ENCODE peak calls at places on chromosome 12, in ten cellular contexts. Q is psoas muscle; W is adrenal gland; N is MM.1S; K is neural progenitor cell; O is nephron progenitor cell; V is type B pancreatic cell; S is heart left ventricle; A is CD8-positive, alpha-beta T cell; L is choroid plexus epithelial cell. J is an unnamed sample.

GRCh38 chr12:39012870-39013269 is 107.5 kb upstream of the CPNE8 start:
- DNase-seq in Q (no peak), W (no peak), N (no peak), K (no peak), O (no peak), V (no peak), S (no peak), A (no peak), L (no peak), J (no peak)

GRCh38 chr12:108972226-108972757 is 48.6 kb downstream of the SVOP start:
- DNase-seq in Q (no peak), W (no peak), N (no peak), K (no peak), O (no peak), V (no peak), S (no peak), A (no peak), L (no peak), J (no peak)

GRCh38 chr12:32595251-32595650 is 83.8 kb upstream of the DNM1L start:
- DNase-seq in Q (no peak), W (no peak), N (no peak), K (no peak), O (no peak), V (no peak), S (no peak), A (no peak), L (peak), J (peak)

GRCh38 chr12:93287152-93287551 is 90.6 kb upstream of the NUDT4 start:
- DNase-seq in Q (no peak), W (no peak), N (no peak), K (no peak), O (no peak), V (no peak), S (no peak), A (no peak), L (no peak), J (no peak)

GRCh38 chr12:83389237-83389996 is 702.7 kb downstream of the TMTC2 start:
- DNase-seq in Q (no peak), W (peak), N (peak), K (peak), O (peak), V (no peak), S (peak), A (no peak), L (no peak), J (no peak)

GRCh38 chr12:51183816-51184215 is 10.9 kb upstream of the TFCP2 start:
- DNase-seq in Q (peak), W (peak), N (no peak), K (no peak), O (no peak), V (no peak), S (peak), A (no peak), L (peak), J (peak)

GRCh38 chr12:109047081-109047805 is 5.1 kb upstream of the USP30 start:
- DNase-seq in Q (no peak), W (no peak), N (no peak), K (no peak), O (no peak), V (no peak), S (no peak), A (no peak), L (peak), J (no peak)

GRCh38 chr12:124457287-124458219 is 109.9 kb downstream of the NCOR2 start:
- DNase-seq in Q (peak), W (peak), N (peak), K (no peak), O (no peak), V (peak), S (peak), A (peak), L (peak), J (peak)

GRCh38 chr12:84508325-84508861 is 404.2 kb downstream of the SLC6A15 start:
- DNase-seq in Q (no peak), W (peak), N (peak), K (peak), O (peak), V (no peak), S (peak), A (no peak), L (peak), J (peak)

GRCh38 chr12:16609140-16609539 is 3.2 kb upstream of the LMO3 start:
- DNase-seq in Q (no peak), W (no peak), N (no peak), K (no peak), O (no peak), V (no peak), S (no peak), A (no peak), L (peak), J (peak)

GRCh38 chr12:111274820-111275219 is 94.1 kb downstream of the PHETA1 start:
- DNase-seq in Q (no peak), W (no peak), N (no peak), K (peak), O (no peak), V (no peak), S (no peak), A (no peak), L (peak), J (no peak)

GRCh38 chr12:98532687-98533304 is 17.4 kb downstream of the TMPO start:
- DNase-seq in Q (no peak), W (no peak), N (peak), K (peak), O (no peak), V (no peak), S (no peak), A (no peak), L (peak), J (peak)

GRCh38 chr12:77387214-77387613 is 321.8 kb upstream of the E2F7 start:
- DNase-seq in Q (no peak), W (no peak), N (no peak), K (no peak), O (no peak), V (no peak), S (no peak), A (no peak), L (no peak), J (no peak)

GRCh38 chr12:75766263-75767160 is 255.1 kb upstream of the KRR1 start:
- DNase-seq in Q (no peak), W (peak), N (no peak), K (no peak), O (no peak), V (no peak), S (no peak), A (no peak), L (peak), J (peak)

GRCh38 chr12:106953352-106954260 is 2.1 kb upstream of the TMEM263 start:
- DNase-seq in Q (no peak), W (no peak), N (no peak), K (no peak), O (no peak), V (no peak), S (no peak), A (no peak), L (peak), J (peak)

GRCh38 chr12:56414401-56414800 is 34.8 kb downstream of the TIMELESS start:
- DNase-seq in Q (no peak), W (no peak), N (no peak), K (no peak), O (no peak), V (no peak), S (no peak), A (no peak), L (no peak), J (no peak)

GRCh38 chr12:55068416-55069010 is 48.7 kb downstream of the NEUROD4 start:
- DNase-seq in Q (no peak), W (peak), N (peak), K (peak), O (peak), V (no peak), S (no peak), A (peak), L (peak), J (peak)

GRCh38 chr12:16189849-16190248 is 87.6 kb downstream of the SLC15A5 start:
- DNase-seq in Q (no peak), W (no peak), N (peak), K (peak), O (no peak), V (no peak), S (no peak), A (no peak), L (peak), J (peak)

GRCh38 chr12:76083761-76084276 is 666 bp downstream of the NAP1L1 start:
- DNase-seq in Q (peak), W (peak), N (peak), K (peak), O (peak), V (peak), S (peak), A (peak), L (peak), J (peak)

GRCh38 chr12:120993496-120993895 is 15.2 kb downstream of the HNF1A start:
- DNase-seq in Q (no peak), W (no peak), N (no peak), K (no peak), O (no peak), V (no peak), S (no peak), A (no peak), L (no peak), J (no peak)

GRCh38 chr12:3684449-3685051 is 68.4 kb downstream of the CRACR2A start:
- DNase-seq in Q (no peak), W (no peak), N (no peak), K (peak), O (peak), V (no peak), S (peak), A (no peak), L (no peak), J (peak)

GRCh38 chr12:71312767-71313375 is 126.7 kb upstream of the LGR5 start:
- DNase-seq in Q (no peak), W (no peak), N (no peak), K (no peak), O (no peak), V (no peak), S (no peak), A (no peak), L (peak), J (peak)

GRCh38 chr12:109716512-109717389 is 3.1 kb downstream of the FAM222A start:
- DNase-seq in Q (peak), W (peak), N (no peak), K (no peak), O (no peak), V (no peak), S (peak), A (no peak), L (no peak), J (peak)

GRCh38 chr12:8890313-8891084 is 23.8 kb upstream of the PHC1 start:
- DNase-seq in Q (no peak), W (peak), N (peak), K (peak), O (peak), V (peak), S (peak), A (peak), L (peak), J (peak)

GRCh38 chr12:75816892-75817291 is 214.7 kb downstream of the PHLDA1 start:
- DNase-seq in Q (no peak), W (no peak), N (peak), K (no peak), O (no peak), V (no peak), S (no peak), A (no peak), L (peak), J (peak)

GRCh38 chr12:96240251-96240650 is 46.1 kb downstream of the ELK3 start:
- DNase-seq in Q (no peak), W (no peak), N (no peak), K (no peak), O (no peak), V (no peak), S (no peak), A (no peak), L (no peak), J (no peak)

GRCh38 chr12:111692575-111693210 is 6.8 kb downstream of the ACAD10 start:
- DNase-seq in Q (no peak), W (no peak), N (no peak), K (no peak), O (no peak), V (no peak), S (no peak), A (no peak), L (peak), J (no peak)

GRCh38 chr12:51318846-51319570 is 5.0 kb downstream of the BIN2 start:
- DNase-seq in Q (no peak), W (no peak), N (peak), K (no peak), O (no peak), V (no peak), S (no peak), A (peak), L (no peak), J (no peak)

GRCh38 chr12:79521576-79521975 is 169.2 kb downstream of the PAWR start:
- DNase-seq in Q (no peak), W (no peak), N (no peak), K (no peak), O (no peak), V (no peak), S (no peak), A (no peak), L (no peak), J (no peak)

DNA sequence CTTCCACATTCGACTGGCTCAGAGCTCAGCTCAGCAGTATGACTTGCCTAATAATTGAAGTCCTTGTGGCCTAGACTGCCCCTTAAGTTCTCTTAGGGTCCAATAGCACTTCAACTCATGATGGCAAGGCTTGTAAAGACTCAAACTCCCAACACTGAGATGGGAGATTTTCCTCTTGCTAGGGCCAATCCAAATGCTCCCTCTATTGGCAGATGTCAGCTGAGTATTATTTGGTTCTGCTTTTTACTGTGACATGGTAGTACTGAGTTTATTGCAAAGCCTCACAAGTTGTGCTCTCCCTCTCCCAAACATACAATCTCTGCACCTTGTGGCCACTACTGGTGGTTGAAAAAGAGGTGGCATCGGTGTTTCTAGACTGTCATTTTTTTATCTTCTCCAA is 164.2 kb downstream of the ALG10 start:
- DNase-seq in Q (no peak), W (no peak), N (no peak), K (no peak), O (no peak), V (no peak), S (no peak), A (no peak), L (no peak), J (no peak)
- TF ChIP-seq CTCF in Q (no peak), W (no peak), N (no peak), K (no peak), O (no peak), V (no peak), S (no peak), A (no peak), L (no peak), J (no peak)

GRCh38 chr12:53230971-53231858 is 794 bp downstream of the RARG start:
- DNase-seq in Q (peak), W (no peak), N (no peak), K (no peak), O (no peak), V (no peak), S (no peak), A (no peak), L (no peak), J (no peak)
- TF ChIP-seq CTCF in Q (no peak), W (no peak), N (no peak), K (no peak), O (no peak), V (no peak), S (peak), A (no peak), L (no peak), J (no peak)

GRCh38 chr12:47071241-47071852 is 8.1 kb upstream of the PCED1B start:
- DNase-seq in Q (no peak), W (no peak), N (peak), K (peak), O (no peak), V (no peak), S (no peak), A (no peak), L (no peak), J (no peak)
- TF ChIP-seq CTCF in Q (peak), W (peak), N (peak), K (peak), O (peak), V (peak), S (peak), A (peak), L (peak), J (peak)

GRCh38 chr12:57852620-57853509 is 6.3 kb upstream of the CTDSP2 start:
- DNase-seq in Q (peak), W (peak), N (no peak), K (peak), O (peak), V (peak), S (peak), A (no peak), L (no peak), J (peak)
- TF ChIP-seq CTCF in Q (peak), W (no peak), N (no peak), K (peak), O (peak), V (peak), S (peak), A (no peak), L (peak), J (peak)

GRCh38 chr12:68113644-68114043 is 45.9 kb downstream of the IFNG start:
- DNase-seq in Q (no peak), W (no peak), N (no peak), K (peak), O (no peak), V (no peak), S (no peak), A (peak), L (no peak), J (no peak)
- TF ChIP-seq CTCF in Q (no peak), W (no peak), N (peak), K (peak), O (peak), V (peak), S (no peak), A (peak), L (peak), J (peak)

GRCh38 chr12:11929714-11930113 is 141.0 kb upstream of the BCL2L14 start:
- DNase-seq in Q (no peak), W (no peak), N (no peak), K (no peak), O (no peak), V (no peak), S (no peak), A (no peak), L (no peak), J (no peak)
- TF ChIP-seq CTCF in Q (no peak), W (no peak), N (no peak), K (no peak), O (no peak), V (no peak), S (no peak), A (no peak), L (no peak), J (no peak)

GRCh38 chr12:1311145-1311544 is 283.2 kb downstream of the FBXL14 start:
- DNase-seq in Q (no peak), W (no peak), N (no peak), K (no peak), O (no peak), V (no peak), S (no peak), A (no peak), L (no peak), J (no peak)
- TF ChIP-seq CTCF in Q (no peak), W (no peak), N (no peak), K (no peak), O (no peak), V (no peak), S (no peak), A (no peak), L (no peak), J (no peak)

GRCh38 chr12:34022079-34022830 is at the start of gene ALG10:
- DNase-seq in Q (peak), W (peak), N (peak), K (peak), O (peak), V (peak), S (peak), A (peak), L (peak), J (peak)

DNA sequence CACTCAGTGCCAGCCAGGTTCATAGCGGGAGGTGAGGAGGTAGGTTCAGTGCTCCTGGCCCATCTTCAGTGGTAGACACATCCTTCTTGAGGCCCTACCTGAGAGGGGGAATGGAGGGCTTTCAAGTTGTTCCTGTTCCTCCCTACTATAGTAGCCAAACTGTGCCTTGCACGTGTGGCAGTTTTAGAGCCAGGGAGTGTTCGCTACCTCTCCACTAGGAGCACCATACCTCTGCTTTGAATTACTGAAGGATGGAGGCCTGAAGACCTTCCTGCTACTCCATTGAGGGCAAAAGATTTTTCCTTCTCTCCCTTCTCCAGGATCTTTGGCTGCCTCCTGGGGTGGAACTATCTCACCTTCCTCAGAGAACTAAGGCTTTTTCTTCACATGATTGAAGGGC is 5.9 kb upstream of the ALG10 start:
- DNase-seq in Q (no peak), W (no peak), N (no peak), K (no peak), O (no peak), V (no peak), S (no peak), A (no peak), L (no peak), J (no peak)
- TF ChIP-seq CTCF in Q (no peak), W (no peak), N (no peak), K (no peak), O (no peak), V (no peak), S (no peak), A (no peak), L (peak), J (no peak)